ENCODE peak calls at places on chromosomes 2 and 18, in five cellular contexts. F is body of pancreas, V is left lung, D is cardiac muscle cell, O is GM23248. Q is an unnamed sample.
A peak's percentile ranks its signal among the peaks of the same experiment; 100 is the strongest.

GRCh38 chr18:23619388-23619873 is 33.1 kb upstream of the NPC1 start:
- DNase-seq in F (peak; percentile 14), V (peak; percentile 38), D (peak; percentile 43), O (peak; percentile 55), Q (peak; percentile 53)

GRCh38 chr2:121778736-121779487 is 23.5 kb downstream of the TSN start:
- DNase-seq in F (no peak), V (no peak), D (no peak), O (no peak), Q (no peak)

GRCh38 chr18:75322206-75322605 is 105.3 kb downstream of the SMIM21 start:
- DNase-seq in F (no peak), V (no peak), D (no peak), O (no peak), Q (no peak)

GRCh38 chr2:236105955-236106607 is 62.1 kb downstream of the GBX2 start:
- DNase-seq in F (no peak), V (no peak), D (no peak), O (no peak), Q (no peak)

GRCh38 chr2:152506843-152507242 is 171.9 kb downstream of the FMNL2 start:
- DNase-seq in F (no peak), V (no peak), D (peak; percentile 57), O (peak; percentile 55), Q (no peak)

GRCh38 chr18:75029456-75029855 is 179.5 kb downstream of the PTGR3 start:
- DNase-seq in F (no peak), V (no peak), D (no peak), O (no peak), Q (no peak)

GRCh38 chr18:23935804-23936203 is 78.8 kb upstream of the TTC39C start:
- DNase-seq in F (no peak), V (no peak), D (no peak), O (no peak), Q (no peak)

GRCh38 chr2:70939847-70940580 is 4.3 kb downstream of the ATP6V1B1 start:
- DNase-seq in F (no peak), V (no peak), D (no peak), O (no peak), Q (no peak)

GRCh38 chr18:44185981-44186380 is 494.7 kb upstream of the SETBP1 start:
- DNase-seq in F (no peak), V (no peak), D (no peak), O (peak; percentile 17), Q (no peak)

GRCh38 chr2:184597996-184598312 is 375 bp upstream of the ZNF804A start:
- DNase-seq in F (no peak), V (no peak), D (peak; percentile 25), O (no peak), Q (no peak)

GRCh38 chr18:56789004-56789888 is 138.1 kb downstream of the WDR7 start:
- DNase-seq in F (peak; percentile 12), V (no peak), D (peak; percentile 71), O (peak; percentile 41), Q (no peak)

GRCh38 chr2:197077336-197077735 is 150.8 kb upstream of the PGAP1 start:
- DNase-seq in F (no peak), V (no peak), D (no peak), O (no peak), Q (no peak)

GRCh38 chr2:64938607-64939285 is 50.5 kb upstream of the SLC1A4 start:
- DNase-seq in F (no peak), V (no peak), D (no peak), O (no peak), Q (no peak)
- H3K27ac ChIP-seq in F (no peak overlapping the region), V (no peak overlapping the region), D (no peak overlapping the region), O (no peak overlapping the region), Q (peak overlapping the region; percentile 6)

GRCh38 chr2:168525020-168525419 is 68.9 kb downstream of the CERS6 start:
- DNase-seq in F (no peak), V (no peak), D (no peak), O (no peak), Q (no peak)
- H3K4me1 ChIP-seq in F (peaks cover 3% of the 10 kb centered on the region), V (no peaks in the 10 kb centered on the region), D (peaks cover 48% of the 10 kb centered on the region), O (peaks cover 46% of the 10 kb centered on the region), Q (peaks cover 18% of the 10 kb centered on the region)

GRCh38 chr18:55301196-55301540 is 286.8 kb downstream of the TCF4 start:
- DNase-seq in F (no peak), V (no peak), D (no peak), O (peak; percentile 61), Q (no peak)

GRCh38 chr18:55301836-55302235 is 286.2 kb downstream of the TCF4 start:
- DNase-seq in F (no peak), V (no peak), D (no peak), O (no peak), Q (no peak)

GRCh38 chr18:55302337-55302833 is 285.6 kb downstream of the TCF4 start:
- DNase-seq in F (no peak), V (no peak), D (no peak), O (peak; percentile 50), Q (no peak)

GRCh38 chr18:55296761-55297160 is 291.2 kb downstream of the TCF4 start:
- DNase-seq in F (no peak), V (no peak), D (no peak), O (no peak), Q (no peak)

DNA sequence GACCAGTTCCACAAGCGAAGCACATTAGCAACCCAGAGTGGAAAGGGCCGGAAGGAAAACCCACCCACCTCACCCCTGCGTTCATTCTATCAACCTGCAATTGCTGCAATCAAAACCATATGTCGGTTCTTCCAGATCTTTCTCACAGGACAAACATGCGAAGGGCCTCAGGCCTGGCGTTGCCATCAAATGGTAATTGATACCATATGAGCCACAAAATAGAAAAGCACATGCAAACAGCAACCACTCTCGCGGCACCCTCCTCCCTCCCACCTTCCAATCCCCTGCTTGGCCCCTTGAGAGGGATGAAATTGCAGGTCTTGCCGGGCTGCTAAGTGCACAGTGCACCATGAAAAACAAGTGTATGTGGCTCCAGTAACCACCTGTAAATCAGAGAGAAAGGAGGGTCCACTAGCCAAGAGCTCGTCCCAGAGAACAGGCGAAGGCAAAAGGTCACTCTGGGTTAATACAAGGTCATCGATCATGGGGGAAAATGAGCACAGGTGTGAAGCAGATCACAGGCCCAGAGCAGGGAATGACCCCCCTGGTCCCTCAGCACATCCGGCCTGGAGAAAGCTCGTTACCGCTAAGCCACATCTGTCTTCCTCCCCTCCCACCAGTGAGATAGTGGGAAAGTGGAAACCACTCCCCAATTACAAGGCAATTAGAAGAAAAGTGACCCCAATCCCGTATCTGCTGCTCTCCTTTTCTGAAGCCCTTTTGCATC is 287.4 kb downstream of the TCF4 start:
- DNase-seq in F (no peak), V (no peak), D (peak; percentile 22), O (peak; percentile 91), Q (no peak)
- H3K27ac ChIP-seq in F (no peak overlapping the region), V (no peak overlapping the region), D (no peak overlapping the region), O (peak overlapping the region; percentile 68), Q (no peak overlapping the region)

DNA sequence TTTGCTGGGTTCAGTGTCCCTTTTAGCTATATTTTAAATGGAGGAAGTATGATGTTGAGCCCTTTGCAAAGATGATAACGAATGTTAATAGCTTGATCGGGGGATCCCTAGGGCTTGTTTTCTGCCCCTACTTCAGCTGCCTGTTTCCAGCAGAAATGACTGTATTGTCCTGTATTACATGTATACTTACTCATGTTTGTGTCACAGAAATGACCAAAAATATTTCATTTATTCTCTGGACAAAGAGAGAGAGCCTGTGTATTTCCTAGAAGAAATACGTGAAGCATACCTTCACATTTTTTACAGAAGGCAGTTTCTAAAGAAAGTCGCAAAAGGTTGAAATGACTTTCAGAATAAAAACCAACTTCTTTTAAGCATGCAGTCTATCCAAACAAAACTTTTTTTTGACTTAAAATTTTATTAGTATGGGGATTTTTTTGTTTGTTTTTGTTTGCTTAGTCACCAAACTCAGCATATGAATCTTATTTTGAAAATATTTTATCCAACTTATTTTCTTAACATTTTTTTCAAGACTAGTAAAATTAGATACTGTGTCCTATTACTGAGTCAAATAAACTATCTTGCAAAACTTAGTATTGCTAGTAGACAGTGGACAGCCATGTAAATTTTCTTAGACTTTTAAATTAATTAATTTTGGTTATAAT is 68.9 kb downstream of the PTRHD1 start:
- DNase-seq in F (no peak), V (no peak), D (no peak), O (peak; percentile 45), Q (no peak)
- H3K4me1 ChIP-seq in F (peaks cover 11% of the 10 kb centered on the region), V (no peaks in the 10 kb centered on the region), D (no peaks in the 10 kb centered on the region), O (peaks cover 19% of the 10 kb centered on the region), Q (peaks cover 7% of the 10 kb centered on the region)

GRCh38 chr2:33216508-33217182 is 259.8 kb upstream of the RASGRP3 start:
- DNase-seq in F (peak; percentile 47), V (no peak), D (peak; percentile 41), O (peak; percentile 66), Q (no peak)
- H3K27ac ChIP-seq in F (no peak overlapping the region), V (no peak overlapping the region), D (no peak overlapping the region), O (peak overlapping the region; percentile 71), Q (no peak overlapping the region)

GRCh38 chr2:172433169-172433568 is 5.8 kb downstream of the ITGA6 start:
- DNase-seq in F (no peak), V (no peak), D (no peak), O (no peak), Q (no peak)
- H3K4me1 ChIP-seq in F (peaks cover 86% of the 10 kb centered on the region), V (peaks cover 5% of the 10 kb centered on the region), D (peaks cover 23% of the 10 kb centered on the region), O (peaks cover 23% of the 10 kb centered on the region), Q (peaks cover 79% of the 10 kb centered on the region)

GRCh38 chr18:13279181-13280065 is 60.9 kb downstream of the LDLRAD4 start:
- DNase-seq in F (no peak), V (no peak), D (no peak), O (no peak), Q (no peak)

GRCh38 chr18:13275075-13275474 is 56.5 kb downstream of the LDLRAD4 start:
- DNase-seq in F (no peak), V (no peak), D (no peak), O (no peak), Q (no peak)

GRCh38 chr18:13273800-13274199 is 55.2 kb downstream of the LDLRAD4 start:
- DNase-seq in F (no peak), V (no peak), D (no peak), O (no peak), Q (no peak)

GRCh38 chr18:13278231-13278630 is 59.7 kb downstream of the LDLRAD4 start:
- DNase-seq in F (no peak), V (no peak), D (no peak), O (no peak), Q (no peak)

GRCh38 chr18:13276530-13277520 is 58.3 kb downstream of the LDLRAD4 start:
- DNase-seq in F (no peak), V (no peak), D (no peak), O (no peak), Q (no peak)
- H3K27ac ChIP-seq in F (no peak overlapping the region), V (no peak overlapping the region), D (no peak overlapping the region), O (no peak overlapping the region), Q (no peak overlapping the region)

GRCh38 chr2:235004289-235004903 is 52.6 kb downstream of the SH3BP4 start:
- DNase-seq in F (no peak), V (no peak), D (peak; percentile 29), O (no peak), Q (no peak)
- H3K4me1 ChIP-seq in F (peaks cover 98% of the 10 kb centered on the region), V (peaks cover 3% of the 10 kb centered on the region), D (peaks cover 79% of the 10 kb centered on the region), O (peaks cover 6% of the 10 kb centered on the region), Q (peaks cover 54% of the 10 kb centered on the region)